ENCODE peak calls at places on chromosomes 4 and X, in four cellular contexts. O is Panc1; F is CD8-positive, alpha-beta memory T cell; T is CD4-positive, CD25-positive, alpha-beta regulatory T cell. B is an unnamed sample. For H3K9me3, the result is how much of the 10 kb centered on the place peaks cover.

GRCh38 chrX:37726346-37726745 is 40.8 kb downstream of the XK start:
- DNase-seq in O (no peak), F (no peak), T (no peak), B (no peak)

GRCh38 chr4:38600575-38600974 is 63.4 kb upstream of the KLF3 start:
- DNase-seq in O (no peak), F (no peak), T (no peak), B (no peak)

GRCh38 chrX:136344321-136344720 is 43.6 kb downstream of the ADGRG4 start:
- DNase-seq in O (no peak), F (no peak), T (no peak), B (no peak)

GRCh38 chr4:148893095-148893494 is 450.9 kb upstream of the NR3C2 start:
- DNase-seq in O (no peak), F (no peak), T (no peak), B (no peak)

GRCh38 chr4:52825311-52826090 is 36.6 kb upstream of the RASL11B start:
- DNase-seq in O (no peak), F (no peak), T (no peak), B (no peak)

GRCh38 chrX:7828594-7828993 is 14.4 kb upstream of the VCX start:
- DNase-seq in O (no peak), F (no peak), T (no peak), B (no peak)

GRCh38 chrX:145886469-145886868 is 68.8 kb downstream of the SLITRK2 start:
- DNase-seq in O (no peak), F (no peak), T (no peak), B (no peak)

GRCh38 chrX:12719837-12720236 is 71.4 kb upstream of the PRPS2 start:
- DNase-seq in O (no peak), F (no peak), T (no peak), B (no peak)

GRCh38 chrX:101617211-101618191 is at the start of gene ARMCX6:
- DNase-seq in O (peak), F (peak), T (peak), B (peak)

GRCh38 chr4:105246712-105247111 is 100.0 kb downstream of the TET2 start:
- DNase-seq in O (no peak), F (no peak), T (no peak), B (no peak)

GRCh38 chr4:87433342-87433741 is 11.0 kb downstream of the NUDT9 start:
- DNase-seq in O (no peak), F (no peak), T (no peak), B (no peak)

GRCh38 chrX:68995780-68996551 is 167.1 kb downstream of the EFNB1 start:
- DNase-seq in O (no peak), F (no peak), T (no peak), B (no peak)

GRCh38 chr4:117691572-117692351 is 342.5 kb upstream of the NDST3 start:
- DNase-seq in O (no peak), F (no peak), T (no peak), B (no peak)

GRCh38 chr4:81506731-81507130 is 35.0 kb upstream of the RASGEF1B start:
- DNase-seq in O (no peak), F (no peak), T (no peak), B (no peak)

GRCh38 chr4:148162554-148162953 is 279.7 kb downstream of the NR3C2 start:
- DNase-seq in O (no peak), F (no peak), T (no peak), B (no peak)

GRCh38 chr4:69881173-69881773 is 21.3 kb upstream of the SULT1E1 start:
- DNase-seq in O (peak), F (no peak), T (peak), B (no peak)

GRCh38 chr4:149928507-149928906 is 112.9 kb upstream of the IQCM start:
- DNase-seq in O (no peak), F (no peak), T (no peak), B (no peak)

GRCh38 chr4:40192286-40193017 is 4.4 kb upstream of the RHOH start:
- DNase-seq in O (no peak), F (no peak), T (no peak), B (no peak)

GRCh38 chr4:151548708-151549107 is 139.7 kb downstream of the FHIP1A start:
- DNase-seq in O (no peak), F (no peak), T (no peak), B (no peak)

GRCh38 chr4:184269879-184270430 is 52.3 kb upstream of the ENPP6 start:
- DNase-seq in O (no peak), F (no peak), T (no peak), B (no peak)

GRCh38 chrX:78024349-78025108 is 55.1 kb upstream of the PGAM4 start:
- DNase-seq in O (peak), F (peak), T (peak), B (no peak)

GRCh38 chr4:26947318-26947717 is 86.7 kb downstream of the STIM2 start:
- DNase-seq in O (no peak), F (no peak), T (no peak), B (no peak)
- H3K9me3 ChIP-seq in O (under half), F (under half), T (under half), B (under half)

GRCh38 chr4:20159516-20159915 is 92.2 kb upstream of the SLIT2 start:
- DNase-seq in O (no peak), F (no peak), T (no peak), B (no peak)
- H3K9me3 ChIP-seq in O (under half), F (under half), T (under half), B (under half)

GRCh38 chr4:5976921-5977320 is 41.3 kb downstream of the C4orf50 start:
- DNase-seq in O (no peak), F (no peak), T (no peak), B (no peak)
- H3K9me3 ChIP-seq in O (under half), F (under half), T (under half), B (under half)

GRCh38 chr4:561456-561855 is 14.6 kb downstream of the TMEM271 start:
- DNase-seq in O (no peak), F (no peak), T (no peak), B (no peak)
- H3K9me3 ChIP-seq in O (under half), F (under half), T (under half), B (under half)

DNA sequence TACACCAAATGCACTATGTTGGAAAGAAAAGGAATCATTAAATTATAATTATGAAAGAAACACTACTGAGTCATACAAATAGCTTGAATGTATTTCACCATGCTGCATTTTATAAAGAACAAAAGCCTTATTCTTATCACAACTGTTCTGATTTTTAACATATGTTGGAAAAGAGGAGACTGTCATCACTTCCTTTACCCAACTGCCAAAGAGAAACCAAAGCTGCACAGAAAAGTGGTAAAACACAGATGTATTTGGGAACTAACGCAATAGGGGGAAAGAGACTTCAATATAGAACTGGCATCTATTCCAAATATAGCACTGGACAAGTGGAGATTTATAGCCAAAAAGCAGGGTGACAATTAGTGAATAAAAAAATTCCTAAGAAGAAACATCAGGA is 181.0 kb downstream of the SPANXN3 start:
- DNase-seq in O (no peak), F (no peak), T (no peak), B (no peak)
- H3K9me3 ChIP-seq in O (under half), F (under half), T (under half), B (under half)

GRCh38 chr4:139896242-139896752 is 230.7 kb downstream of the MGST2 start:
- DNase-seq in O (no peak), F (no peak), T (no peak), B (no peak)
- H3K9me3 ChIP-seq in O (under half), F (under half), T (under half), B (under half)

GRCh38 chrX:1152090-1152489 is 60.4 kb downstream of the CRLF2 start:
- DNase-seq in O (no peak), F (no peak), T (no peak), B (no peak)

GRCh38 chrX:1144293-1144692 is 68.2 kb downstream of the CRLF2 start:
- DNase-seq in O (no peak), F (no peak), T (no peak), B (no peak)

GRCh38 chrX:1150569-1151347 is 61.7 kb downstream of the CRLF2 start:
- DNase-seq in O (no peak), F (no peak), T (no peak), B (no peak)

GRCh38 chrX:1151378-1152077 is 60.9 kb downstream of the CRLF2 start:
- DNase-seq in O (no peak), F (no peak), T (no peak), B (no peak)

DNA sequence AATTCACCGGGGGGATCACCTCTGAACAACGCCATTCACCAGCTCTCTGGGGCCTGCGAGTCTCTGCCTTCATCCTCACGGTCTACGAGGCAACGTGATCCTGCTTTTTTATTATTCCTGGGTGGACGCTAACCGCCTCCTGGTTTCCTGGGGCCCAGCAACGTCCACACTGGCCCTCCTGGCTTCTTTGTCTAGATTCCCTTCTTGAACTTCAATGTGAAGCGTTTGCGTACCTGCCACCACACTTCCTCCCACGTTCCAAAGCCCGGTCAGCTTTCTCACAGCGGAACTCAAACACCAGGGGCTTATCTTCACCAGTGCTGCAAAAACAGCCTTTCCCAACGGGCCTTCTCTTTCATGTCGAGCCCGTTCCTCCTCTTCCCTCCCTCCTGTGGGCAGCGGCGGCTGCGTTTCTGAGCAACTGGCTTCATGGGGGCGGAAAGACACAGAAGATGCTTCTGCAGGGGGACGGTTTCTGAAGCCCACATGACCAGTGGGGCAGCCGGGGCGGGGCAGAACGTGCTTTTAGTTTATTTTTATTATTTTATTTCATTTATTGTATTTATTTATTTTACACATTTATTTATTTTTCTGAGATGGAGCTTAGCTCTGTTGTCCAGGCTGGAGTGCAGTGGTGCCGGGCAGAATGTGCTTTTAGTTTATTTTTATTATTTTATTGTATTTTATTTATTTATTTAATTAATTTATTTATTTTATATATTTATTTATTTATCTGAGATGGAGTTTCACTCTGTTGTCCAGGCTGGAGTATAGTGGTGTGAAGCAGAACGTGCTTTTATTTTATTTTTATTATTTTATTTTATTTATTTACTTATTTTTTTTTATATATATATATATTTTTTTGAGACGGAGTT is 64.6 kb downstream of the CRLF2 start:
- DNase-seq in O (no peak), F (no peak), T (no peak), B (no peak)
- H3K9me3 ChIP-seq in O (under half), F (under half), T (under half), B (under half)

DNA sequence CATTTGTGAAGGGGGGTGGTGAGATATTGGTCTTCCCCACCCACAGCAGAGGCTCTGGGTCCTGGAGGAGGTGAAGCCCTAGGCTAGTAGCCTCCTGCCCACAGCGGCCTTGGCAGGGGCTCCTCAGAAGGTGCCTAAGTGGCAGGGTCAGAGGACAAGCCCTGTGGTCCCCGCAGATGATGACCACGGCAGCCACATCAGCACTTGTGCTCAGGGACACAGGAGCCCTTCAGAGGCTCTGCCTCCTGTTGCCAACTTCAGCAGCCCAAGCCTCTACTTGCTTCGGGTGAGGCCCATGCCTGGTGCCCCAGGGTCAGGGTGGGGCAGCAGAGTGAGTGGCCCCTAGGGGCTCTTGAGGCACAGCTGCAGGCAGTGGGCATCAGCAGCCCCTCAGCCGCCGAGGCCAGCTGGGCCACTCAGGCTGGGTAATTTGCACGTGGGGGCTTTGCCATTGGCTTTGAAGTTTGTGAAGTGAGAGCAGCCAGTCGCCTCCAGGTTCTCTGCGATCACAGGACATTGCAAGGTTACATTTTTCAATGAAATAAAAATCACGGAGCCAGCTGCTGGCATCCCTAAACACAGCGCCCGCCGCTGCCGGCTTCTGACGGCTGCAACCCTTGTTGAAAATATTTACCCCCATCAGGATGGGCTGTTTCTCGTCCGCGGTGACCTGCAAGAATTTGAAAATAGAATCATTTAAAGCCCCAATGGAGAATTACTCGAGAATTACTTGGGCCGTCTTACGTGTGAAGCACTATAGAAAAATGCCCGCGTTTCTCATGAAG is 108.5 kb downstream of the HMX1 start:
- DNase-seq in O (no peak), F (no peak), T (no peak), B (no peak)
- H3K9me3 ChIP-seq in O (under half), F (under half), T (under half), B (under half)